ENCODE peak calls at places on chromosome 5, in eight cellular contexts. G, A, F, Q, H, I, T and N are unnamed samples.

GRCh38 chr5:139746691-139747582 is 48.7 kb upstream of the PSD2 start:
- DNase-seq in G (no peak), A (no peak), F (peak; percentile 16), Q (peak; percentile 57), H (no peak), I (no peak), T (peak; percentile 70), N (peak; percentile 74)

GRCh38 chr5:150609843-150610584 is 30.4 kb upstream of the SYNPO start:
- DNase-seq in G (no peak), A (no peak), F (no peak), Q (no peak), H (peak; percentile 84), I (peak; percentile 95), T (peak; percentile 82), N (peak; percentile 58)

GRCh38 chr5:135950611-135951010 is 4.2 kb downstream of the LECT2 start:
- DNase-seq in G (no peak), A (no peak), F (peak; percentile 31), Q (no peak), H (no peak), I (no peak), T (no peak), N (no peak)

GRCh38 chr5:2207966-2208544 is 325.3 kb upstream of the IRX4 start:
- DNase-seq in G (no peak), A (peak; percentile 87), F (no peak), Q (peak; percentile 40), H (peak; percentile 48), I (no peak), T (no peak), N (peak; percentile 73)

GRCh38 chr5:113678924-113679575 is 165.6 kb downstream of the YTHDC2 start:
- DNase-seq in G (peak; percentile 23), A (peak; percentile 77), F (peak; percentile 16), Q (no peak), H (no peak), I (no peak), T (no peak), N (peak; percentile 70)

GRCh38 chr5:106610041-106610440 is 1060.7 kb downstream of the EFNA5 start:
- DNase-seq in G (no peak), A (no peak), F (no peak), Q (no peak), H (no peak), I (no peak), T (no peak), N (no peak)

GRCh38 chr5:5320062-5320805 is 102.2 kb upstream of the ICE1 start:
- DNase-seq in G (no peak), A (no peak), F (no peak), Q (no peak), H (no peak), I (no peak), T (no peak), N (no peak)

GRCh38 chr5:5953641-5954040 is 424.7 kb downstream of the MED10 start:
- DNase-seq in G (no peak), A (no peak), F (no peak), Q (no peak), H (no peak), I (no peak), T (no peak), N (peak; percentile 13)

GRCh38 chr5:180080670-180081280 is 9.2 kb upstream of the RNF130 start:
- DNase-seq in G (no peak), A (no peak), F (no peak), Q (no peak), H (no peak), I (peak; percentile 49), T (no peak), N (no peak)

GRCh38 chr5:140130949-140131733 is 5.4 kb downstream of the IGIP start:
- DNase-seq in G (no peak), A (no peak), F (no peak), Q (no peak), H (no peak), I (peak; percentile 45), T (no peak), N (no peak)

GRCh38 chr5:67515020-67515689 is 318.6 kb upstream of the CD180 start:
- DNase-seq in G (no peak), A (no peak), F (no peak), Q (no peak), H (no peak), I (no peak), T (no peak), N (no peak)

GRCh38 chr5:180169246-180170110 is 39.5 kb downstream of the RASGEF1C start:
- DNase-seq in G (no peak), A (no peak), F (no peak), Q (no peak), H (no peak), I (no peak), T (no peak), N (no peak)

GRCh38 chr5:39231705-39232525 is 12.6 kb upstream of the FYB1 start:
- DNase-seq in G (peak; percentile 27), A (no peak), F (peak; percentile 8), Q (no peak), H (no peak), I (no peak), T (no peak), N (no peak)

GRCh38 chr5:170104299-170104698 is 1.4 kb upstream of the FOXI1 start:
- DNase-seq in G (no peak), A (no peak), F (no peak), Q (no peak), H (no peak), I (no peak), T (no peak), N (no peak)

GRCh38 chr5:16867585-16867953 is 68.5 kb downstream of the MYO10 start:
- DNase-seq in G (no peak), A (no peak), F (no peak), Q (no peak), H (no peak), I (no peak), T (no peak), N (no peak)

DNA sequence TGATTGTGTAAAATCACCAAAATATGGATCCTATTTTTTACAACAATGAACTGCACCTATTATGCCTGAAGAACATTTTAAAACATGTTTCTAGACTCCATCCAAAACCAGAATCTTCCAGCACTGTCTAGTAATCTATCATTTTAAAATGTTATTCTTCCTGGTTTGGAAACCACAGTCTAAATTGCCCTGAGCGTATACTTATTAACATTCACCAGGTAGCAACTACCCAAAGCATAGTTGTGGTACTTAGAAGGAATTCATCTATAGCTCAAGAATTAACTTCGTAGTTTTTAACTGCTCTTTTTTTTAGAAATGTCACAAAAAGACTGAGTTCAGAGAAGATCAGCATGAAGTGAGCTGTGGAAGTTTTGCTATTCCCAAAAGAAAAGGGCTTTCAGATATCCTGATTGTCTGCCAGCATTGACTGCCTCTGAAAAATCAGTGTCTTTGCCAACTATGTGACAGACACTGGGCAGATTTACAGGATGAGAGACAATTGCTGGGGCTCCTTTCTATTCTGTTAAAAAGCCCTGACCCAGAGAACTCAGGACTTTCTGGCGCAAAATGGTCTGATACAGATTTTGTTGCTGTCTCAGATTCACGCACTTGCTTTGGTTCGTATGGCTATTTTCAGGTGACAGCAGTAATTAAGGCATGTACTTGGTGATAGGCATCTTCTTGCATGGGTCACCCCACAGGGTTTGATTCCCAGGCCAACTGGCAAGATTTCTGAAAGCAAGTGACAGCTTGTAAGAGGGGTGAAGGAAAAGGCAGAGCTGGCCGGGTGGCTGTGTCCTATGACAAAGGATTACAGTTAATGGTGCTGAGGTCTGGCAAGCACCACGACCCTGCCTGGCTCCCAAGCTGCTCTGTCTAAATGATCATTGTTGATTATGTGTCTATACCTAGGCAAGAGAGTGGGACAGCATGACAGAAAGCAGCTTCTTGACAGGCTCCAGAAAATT is 152.5 kb upstream of the RAI14 start:
- DNase-seq in G (no peak), A (no peak), F (peak; percentile 60), Q (no peak), H (peak; percentile 37), I (no peak), T (no peak), N (no peak)
- H3K27ac ChIP-seq in G (no peak overlapping the region), A (no peak overlapping the region), F (no peak overlapping the region), Q (peak overlapping the region; percentile 30), H (no peak overlapping the region), I (peak overlapping the region; percentile 78), T (peak overlapping the region; percentile 79), N (peak overlapping the region; percentile 51)

GRCh38 chr5:181234116-181234454 is 9.6 kb downstream of the RACK1 start:
- DNase-seq in G (no peak), A (no peak), F (no peak), Q (no peak), H (no peak), I (no peak), T (no peak), N (no peak)
- H3K36me3 ChIP-seq in G (peaks cover 65% of the 10 kb centered on the region), A (peaks cover 11% of the 10 kb centered on the region), F (peaks cover 52% of the 10 kb centered on the region), Q (peaks cover 31% of the 10 kb centered on the region), H (peaks cover 51% of the 10 kb centered on the region), I (peaks cover 69% of the 10 kb centered on the region), T (peaks cover 53% of the 10 kb centered on the region), N (peaks cover 7% of the 10 kb centered on the region)

DNA sequence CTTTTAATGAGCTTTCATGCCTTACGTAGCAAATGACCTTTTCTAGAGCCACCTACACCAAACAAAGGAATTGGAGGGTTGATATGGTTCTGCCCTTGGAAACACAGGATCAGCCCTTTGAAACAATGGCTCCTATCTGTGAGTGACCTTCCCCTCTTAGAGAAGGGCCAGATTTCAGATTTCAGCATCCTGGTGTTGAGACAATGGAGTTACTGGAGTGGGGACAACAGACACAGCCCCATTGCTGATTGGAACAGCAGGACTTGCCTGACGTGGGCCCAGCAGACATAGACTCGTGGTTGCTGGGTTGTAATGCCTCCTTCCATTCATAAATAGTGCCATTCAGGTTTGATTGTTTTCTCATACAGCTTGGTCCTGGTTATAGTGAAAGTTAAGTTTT is 96.0 kb downstream of the GALNT10 start:
- DNase-seq in G (no peak), A (peak; percentile 54), F (no peak), Q (no peak), H (no peak), I (no peak), T (no peak), N (no peak)
- H3K27ac ChIP-seq in G (peak overlapping the region; percentile 21), A (no peak overlapping the region), F (peak overlapping the region; percentile 76), Q (peak overlapping the region; percentile 49), H (peak overlapping the region; percentile 39), I (peak overlapping the region; percentile 71), T (peak overlapping the region; percentile 72), N (peak overlapping the region; percentile 86)

GRCh38 chr5:79728396-79728795 is 38.8 kb downstream of the CMYA5 start:
- DNase-seq in G (no peak), A (no peak), F (no peak), Q (no peak), H (no peak), I (no peak), T (no peak), N (no peak)

GRCh38 chr5:79727722-79728355 is 38.2 kb downstream of the CMYA5 start:
- DNase-seq in G (no peak), A (no peak), F (no peak), Q (no peak), H (peak; percentile 84), I (no peak), T (no peak), N (no peak)

GRCh38 chr5:79729686-79730085 is 40.0 kb downstream of the CMYA5 start:
- DNase-seq in G (no peak), A (no peak), F (no peak), Q (no peak), H (no peak), I (no peak), T (no peak), N (no peak)
- H3K36me3 ChIP-seq in G (no peaks in the 10 kb centered on the region), A (no peaks in the 10 kb centered on the region), F (no peaks in the 10 kb centered on the region), Q (no peaks in the 10 kb centered on the region), H (no peaks in the 10 kb centered on the region), I (no peaks in the 10 kb centered on the region), T (no peaks in the 10 kb centered on the region), N (no peaks in the 10 kb centered on the region)

GRCh38 chr5:116773926-116774325 is 199.3 kb upstream of the SEMA6A start:
- DNase-seq in G (no peak), A (peak; percentile 80), F (no peak), Q (no peak), H (no peak), I (no peak), T (no peak), N (no peak)
- H3K27ac ChIP-seq in G (no peak overlapping the region), A (peak overlapping the region; percentile 52), F (no peak overlapping the region), Q (no peak overlapping the region), H (no peak overlapping the region), I (no peak overlapping the region), T (no peak overlapping the region), N (peak overlapping the region; percentile 65)